ENCODE peak calls at places on chromosomes 16 and 17, in five cellular contexts. O is CD8-positive, alpha-beta T cell; C is left ventricle myocardium inferior; Q is psoas muscle; H is mammary epithelial cell. J is an unnamed sample.

GRCh38 chr17:74525781-74526288 is 5.4 kb downstream of the CD300LB start:
- DNase-seq in O (peak; percentile 23), C (no peak), Q (no peak), H (no peak), J (peak; percentile 24)

GRCh38 chr17:42283241-42284019 is 4.9 kb upstream of the STAT5A start:
- DNase-seq in O (no peak), C (no peak), Q (no peak), H (no peak), J (peak; percentile 64)

GRCh38 chr16:49350265-49351103 is 23.1 kb upstream of the C16orf78 start:
- DNase-seq in O (no peak), C (peak; percentile 52), Q (peak; percentile 59), H (peak; percentile 39), J (peak; percentile 53)

GRCh38 chr16:55597928-55598327 is 31.4 kb downstream of the CAPNS2 start:
- DNase-seq in O (no peak), C (no peak), Q (no peak), H (no peak), J (no peak)

GRCh38 chr16:84397090-84397489 is 28.8 kb downstream of the ATP2C2 start:
- DNase-seq in O (no peak), C (no peak), Q (no peak), H (peak; percentile 19), J (no peak)

GRCh38 chr17:45755050-45755449 is 29.1 kb upstream of the CRHR1 start:
- DNase-seq in O (no peak), C (no peak), Q (no peak), H (no peak), J (no peak)

GRCh38 chr16:64977211-64977920 is 144.5 kb downstream of the CDH11 start:
- DNase-seq in O (no peak), C (no peak), Q (no peak), H (no peak), J (no peak)

GRCh38 chr17:38456031-38456815 is 28.0 kb downstream of the ARHGAP23 start:
- DNase-seq in O (no peak), C (no peak), Q (no peak), H (no peak), J (no peak)

GRCh38 chr17:39794249-39794970 is 56.7 kb downstream of the GRB7 start:
- DNase-seq in O (no peak), C (no peak), Q (no peak), H (no peak), J (no peak)

GRCh38 chr16:83602797-83603735 is 204.7 kb upstream of the HSBP1 start:
- DNase-seq in O (no peak), C (no peak), Q (no peak), H (no peak), J (no peak)

GRCh38 chr17:8287651-8288335 is 677 bp upstream of the RANGRF start:
- DNase-seq in O (no peak), C (no peak), Q (no peak), H (no peak), J (no peak)

GRCh38 chr16:87035053-87035452 is 282.1 kb downstream of the C16orf95 start:
- DNase-seq in O (no peak), C (no peak), Q (no peak), H (no peak), J (no peak)

GRCh38 chr16:75319513-75320401 is 68.3 kb upstream of the BCAR1 start:
- DNase-seq in O (no peak), C (no peak), Q (no peak), H (peak; percentile 73), J (no peak)

GRCh38 chr17:77320501-77321256 is 179.9 kb downstream of the SEC14L1 start:
- DNase-seq in O (no peak), C (no peak), Q (peak; percentile 65), H (peak; percentile 39), J (peak; percentile 88)

GRCh38 chr17:7704601-7705268 is at the start of gene EFNB3:
- DNase-seq in O (no peak), C (no peak), Q (no peak), H (peak; percentile 38), J (no peak)

GRCh38 chr17:75652934-75653549 is 13.9 kb downstream of the RECQL5 start:
- DNase-seq in O (no peak), C (no peak), Q (no peak), H (no peak), J (no peak)

GRCh38 chr16:4318171-4318910 is 2.5 kb downstream of the GLIS2 start:
- DNase-seq in O (no peak), C (no peak), Q (no peak), H (no peak), J (no peak)

GRCh38 chr16:4512473-4512872 is 26.1 kb downstream of the CDIP1 start:
- DNase-seq in O (no peak), C (no peak), Q (no peak), H (no peak), J (peak; percentile 29)

GRCh38 chr17:62627904-62628603 is 584 bp downstream of the MRC2 start:
- DNase-seq in O (no peak), C (peak; percentile 54), Q (peak; percentile 67), H (peak; percentile 57), J (peak; percentile 88)

GRCh38 chr16:67240506-67240905 is 6.8 kb downstream of the FHOD1 start:
- DNase-seq in O (no peak), C (no peak), Q (no peak), H (peak; percentile 68), J (peak; percentile 72)

GRCh38 chr17:75512946-75513666 is 2.2 kb downstream of the CASKIN2 start:
- DNase-seq in O (no peak), C (no peak), Q (no peak), H (no peak), J (no peak)

GRCh38 chr16:2755158-2755557 is 2.7 kb downstream of the SRRM2 start:
- DNase-seq in O (no peak), C (no peak), Q (no peak), H (no peak), J (no peak)
- H3K4me3 ChIP-seq in O (peak overlapping the region; percentile 2), C (peak overlapping the region; percentile 82), Q (peak overlapping the region; percentile 96), H (peak overlapping the region; percentile 95), J (no peak overlapping the region)

GRCh38 chr16:78281115-78281514 is 181.7 kb downstream of the WWOX start:
- DNase-seq in O (no peak), C (no peak), Q (no peak), H (no peak), J (no peak)

GRCh38 chr16:78286076-78286475 is 186.6 kb downstream of the WWOX start:
- DNase-seq in O (no peak), C (no peak), Q (no peak), H (no peak), J (no peak)

GRCh38 chr16:78283668-78284251 is 184.3 kb downstream of the WWOX start:
- DNase-seq in O (no peak), C (no peak), Q (no peak), H (no peak), J (no peak)

GRCh38 chr16:78285437-78285917 is 186.0 kb downstream of the WWOX start:
- DNase-seq in O (no peak), C (no peak), Q (no peak), H (no peak), J (no peak)

GRCh38 chr16:78284957-78285434 is 185.5 kb downstream of the WWOX start:
- DNase-seq in O (no peak), C (no peak), Q (no peak), H (no peak), J (no peak)
- H3K4me3 ChIP-seq in O (no peak overlapping the region), C (no peak overlapping the region), Q (no peak overlapping the region), H (no peak overlapping the region), J (no peak overlapping the region)

DNA sequence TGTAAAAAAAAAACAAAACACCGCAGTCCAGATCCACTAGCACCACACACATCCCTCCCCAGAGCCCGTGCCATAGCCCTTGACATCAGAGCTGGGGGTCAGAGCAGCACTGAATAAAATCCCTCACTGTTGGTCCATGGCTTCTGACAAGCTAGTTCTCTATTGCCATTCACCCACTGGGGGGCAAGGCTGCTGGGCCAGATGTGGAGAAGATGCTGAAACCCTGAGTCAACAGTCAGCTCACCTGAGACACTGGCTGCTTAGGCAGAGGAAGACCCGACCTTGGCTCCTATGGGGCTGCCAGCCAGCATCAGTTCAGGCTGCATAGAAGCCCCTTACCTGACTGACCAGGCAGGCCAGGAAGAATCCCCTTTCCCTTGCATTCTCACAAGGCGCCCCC is 228.2 kb downstream of the SOX9 start:
- DNase-seq in O (no peak), C (no peak), Q (no peak), H (peak; percentile 31), J (no peak)
- H3K4me3 ChIP-seq in O (no peak overlapping the region), C (no peak overlapping the region), Q (no peak overlapping the region), H (no peak overlapping the region), J (no peak overlapping the region)

DNA sequence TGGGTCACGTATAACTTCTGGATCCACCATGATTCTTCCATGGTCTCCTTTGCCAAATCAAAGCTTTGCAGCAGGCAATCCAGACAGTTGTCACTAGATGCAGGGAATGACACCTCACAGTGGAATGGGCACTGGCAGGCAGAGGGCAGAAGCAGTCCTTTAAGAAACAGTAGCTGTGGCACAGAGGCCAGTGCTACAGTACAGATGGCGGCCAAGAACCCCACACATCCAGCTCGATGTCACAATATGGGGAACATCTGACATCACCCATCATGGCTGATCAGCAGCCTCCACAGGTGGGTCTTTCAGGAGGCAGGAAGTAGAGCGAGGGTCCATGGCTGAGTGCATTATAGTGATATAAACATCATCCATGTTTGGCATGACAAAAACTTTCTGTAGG is 18.8 kb upstream of the ERN1 start:
- DNase-seq in O (no peak), C (no peak), Q (peak; percentile 50), H (peak; percentile 11), J (no peak)
- H3K4me3 ChIP-seq in O (no peak overlapping the region), C (no peak overlapping the region), Q (no peak overlapping the region), H (no peak overlapping the region), J (no peak overlapping the region)

DNA sequence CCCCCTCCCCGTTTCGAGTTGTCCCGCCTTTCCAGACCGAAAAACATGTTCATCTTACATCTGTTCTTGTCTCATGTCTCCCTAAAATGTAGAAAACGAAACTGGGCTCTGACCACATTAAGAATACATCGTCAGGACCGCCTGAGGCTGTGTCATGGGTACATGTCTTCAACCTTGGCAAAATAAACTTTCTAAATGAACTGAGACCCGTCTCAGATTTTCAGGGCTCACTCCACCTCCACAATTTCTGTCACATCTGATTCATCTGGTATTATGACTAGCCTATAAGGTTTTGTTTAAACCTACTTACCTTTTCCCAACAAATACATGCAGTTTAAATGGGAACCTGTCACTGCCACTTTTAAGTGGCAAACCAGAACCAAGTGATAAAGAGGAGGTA is 621 bp downstream of the SDR42E1 start:
- DNase-seq in O (no peak), C (no peak), Q (no peak), H (peak; percentile 17), J (no peak)
- H3K4me3 ChIP-seq in O (peak overlapping the region; percentile 71), C (peak overlapping the region; percentile 60), Q (no peak overlapping the region), H (peak overlapping the region; percentile 90), J (peak overlapping the region; percentile 30)

GRCh38 chr16:30558789-30559377 is 709 bp upstream of the ZNF764 start:
- DNase-seq in O (no peak), C (no peak), Q (no peak), H (no peak), J (no peak)

GRCh38 chr16:30559690-30560089 is 1.5 kb upstream of the ZNF764 start:
- DNase-seq in O (no peak), C (no peak), Q (no peak), H (no peak), J (no peak)

GRCh38 chr16:30561212-30561816 is 3.1 kb upstream of the ZNF764 start:
- DNase-seq in O (peak; percentile 55), C (no peak), Q (peak; percentile 41), H (no peak), J (peak; percentile 66)

GRCh38 chr16:30565526-30565925 is 6.0 kb downstream of the ZNF688 start:
- DNase-seq in O (no peak), C (no peak), Q (no peak), H (no peak), J (no peak)

GRCh38 chr16:30562021-30562420 is 3.8 kb upstream of the ZNF764 start:
- DNase-seq in O (no peak), C (no peak), Q (no peak), H (no peak), J (no peak)
- H3K4me3 ChIP-seq in O (no peak overlapping the region), C (peak overlapping the region; percentile 70), Q (peak overlapping the region; percentile 65), H (no peak overlapping the region), J (no peak overlapping the region)

GRCh38 chr17:19327039-19327776 is 35.3 kb downstream of the B9D1 start:
- DNase-seq in O (no peak), C (no peak), Q (no peak), H (peak; percentile 91), J (peak; percentile 65)
- H3K4me3 ChIP-seq in O (no peak overlapping the region), C (no peak overlapping the region), Q (no peak overlapping the region), H (no peak overlapping the region), J (no peak overlapping the region)